ENCODE peak calls at places on chromosomes 5 and 9, in nine cellular contexts. F is colonic mucosa, R is transverse colon, U is OCI-LY7, D is aorta, Q is GM23338, A is endothelial cell of umbilical vein, J is heart right ventricle, N is breast epithelium. E is an unnamed sample.

GRCh38 chr9:40884072-40884901 is 244.2 kb downstream of the FOXD4L6 start:
- DNase-seq in F (no peak), R (no peak), U (no peak), D (peak; percentile 48), Q (no peak), A (no peak), J (no peak), N (no peak), E (peak; percentile 37)

GRCh38 chr5:150073086-150073625 is 13.2 kb downstream of the CSF1R start:
- DNase-seq in F (no peak), R (peak; percentile 4), U (no peak), D (no peak), Q (no peak), A (no peak), J (peak; percentile 5), N (no peak), E (peak; percentile 46)

GRCh38 chr9:1238407-1238806 is 188.2 kb downstream of the DMRT2 start:
- DNase-seq in F (no peak), R (no peak), U (no peak), D (no peak), Q (no peak), A (no peak), J (no peak), N (no peak), E (no peak)

GRCh38 chr5:160198886-160199409 is 30.4 kb upstream of the FABP6 start:
- DNase-seq in F (no peak), R (no peak), U (no peak), D (peak; percentile 26), Q (peak; percentile 20), A (no peak), J (no peak), N (no peak), E (no peak)

GRCh38 chr5:96327728-96328127 is 105.3 kb downstream of the PCSK1 start:
- DNase-seq in F (no peak), R (no peak), U (no peak), D (no peak), Q (no peak), A (no peak), J (no peak), N (no peak), E (no peak)

GRCh38 chr5:32170303-32171170 is 3.6 kb downstream of the GOLPH3 start:
- DNase-seq in F (no peak), R (no peak), U (no peak), D (no peak), Q (no peak), A (peak; percentile 41), J (no peak), N (no peak), E (no peak)

GRCh38 chr9:125989524-125990180 is 242.5 kb downstream of the PBX3 start:
- DNase-seq in F (no peak), R (no peak), U (no peak), D (no peak), Q (no peak), A (no peak), J (no peak), N (no peak), E (no peak)

GRCh38 chr5:126594676-126595485 is at the start of gene ALDH7A1:
- DNase-seq in F (peak; percentile 91), R (peak; percentile 90), U (no peak), D (peak; percentile 93), Q (peak; percentile 99), A (peak; percentile 96), J (peak; percentile 94), N (peak; percentile 84), E (peak; percentile 95)

GRCh38 chr9:101536938-101537337 is 3.3 kb downstream of the RNF20 start:
- DNase-seq in F (no peak), R (no peak), U (peak; percentile 10), D (no peak), Q (peak; percentile 52), A (peak; percentile 37), J (no peak), N (no peak), E (no peak)

GRCh38 chr5:39209924-39210323 is 9.4 kb downstream of the FYB1 start:
- DNase-seq in F (no peak), R (peak; percentile 57), U (no peak), D (peak; percentile 55), Q (no peak), A (no peak), J (no peak), N (no peak), E (no peak)

GRCh38 chr5:142531977-142532376 is 153.9 kb downstream of the FGF1 start:
- DNase-seq in F (no peak), R (no peak), U (no peak), D (no peak), Q (no peak), A (peak; percentile 33), J (no peak), N (no peak), E (no peak)

GRCh38 chr9:95189230-95190098 is 128.0 kb downstream of the FANCC start:
- DNase-seq in F (no peak), R (no peak), U (no peak), D (peak; percentile 70), Q (no peak), A (peak; percentile 95), J (peak; percentile 84), N (no peak), E (peak; percentile 52)

GRCh38 chr5:35183243-35183955 is 46.9 kb downstream of the PRLR start:
- DNase-seq in F (peak; percentile 59), R (peak; percentile 56), U (peak; percentile 42), D (no peak), Q (peak; percentile 84), A (peak; percentile 4), J (no peak), N (no peak), E (no peak)

GRCh38 chr9:130366888-130367550 is 77.7 kb upstream of the ASS1 start:
- DNase-seq in F (no peak), R (no peak), U (no peak), D (no peak), Q (no peak), A (no peak), J (no peak), N (no peak), E (no peak)

GRCh38 chr5:106314221-106314824 is 1356.4 kb downstream of the EFNA5 start:
- DNase-seq in F (no peak), R (no peak), U (no peak), D (no peak), Q (no peak), A (peak; percentile 92), J (no peak), N (no peak), E (no peak)

GRCh38 chr5:72171667-72172066 is 64.4 kb downstream of the MAP1B start:
- DNase-seq in F (no peak), R (no peak), U (no peak), D (no peak), Q (no peak), A (no peak), J (no peak), N (no peak), E (no peak)

DNA sequence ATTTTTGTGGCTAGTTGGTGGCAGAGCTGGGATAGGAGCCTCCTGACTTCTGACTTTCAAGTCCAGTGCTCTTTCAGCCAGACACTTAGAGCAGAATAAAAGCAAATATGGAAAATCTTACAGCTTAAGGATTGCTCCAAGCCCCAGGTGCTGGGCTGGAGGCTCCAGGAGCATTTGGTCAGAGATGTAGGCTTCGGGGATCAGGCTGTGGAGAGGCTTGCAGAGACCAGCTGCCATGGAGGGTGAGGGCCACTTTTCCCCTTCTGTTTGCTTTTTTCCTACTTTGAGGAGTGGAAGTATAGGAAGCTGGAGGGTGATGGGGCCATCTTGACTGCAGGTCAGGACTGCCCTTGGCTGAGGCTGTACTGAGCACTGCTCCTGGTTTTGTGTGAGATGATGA is 58.9 kb downstream of the RGS3 start:
- DNase-seq in F (no peak), R (no peak), U (no peak), D (no peak), Q (no peak), A (no peak), J (no peak), N (no peak), E (no peak)
- H3K4me3 ChIP-seq in F (no peak overlapping the region), R (no peak overlapping the region), U (peak overlapping the region; percentile 57), D (no peak overlapping the region), Q (no peak overlapping the region), A (no peak overlapping the region), J (no peak overlapping the region), N (no peak overlapping the region), E (no peak overlapping the region)

GRCh38 chr5:158874814-158875213 is 224.9 kb downstream of the EBF1 start:
- DNase-seq in F (no peak), R (no peak), U (no peak), D (no peak), Q (no peak), A (no peak), J (no peak), N (no peak), E (no peak)

GRCh38 chr5:158875272-158875679 is 224.4 kb downstream of the EBF1 start:
- DNase-seq in F (no peak), R (no peak), U (peak; percentile 57), D (no peak), Q (no peak), A (no peak), J (no peak), N (no peak), E (peak; percentile 58)

GRCh38 chr5:158873115-158873514 is 226.6 kb downstream of the EBF1 start:
- DNase-seq in F (no peak), R (no peak), U (no peak), D (no peak), Q (no peak), A (no peak), J (no peak), N (no peak), E (no peak)

GRCh38 chr5:158876263-158876942 is 223.3 kb downstream of the EBF1 start:
- DNase-seq in F (no peak), R (no peak), U (peak; percentile 81), D (no peak), Q (no peak), A (no peak), J (no peak), N (no peak), E (no peak)

GRCh38 chr5:158874343-158874742 is 225.4 kb downstream of the EBF1 start:
- DNase-seq in F (no peak), R (no peak), U (no peak), D (no peak), Q (no peak), A (no peak), J (no peak), N (no peak), E (no peak)
- H3K27ac ChIP-seq in F (no peak overlapping the region), R (no peak overlapping the region), U (peak overlapping the region; percentile 92), D (no peak overlapping the region), Q (no peak overlapping the region), A (no peak overlapping the region), J (no peak overlapping the region), N (no peak overlapping the region), E (no peak overlapping the region)

GRCh38 chr9:132672413-132672690 is 2.1 kb downstream of the GTF3C4 start:
- DNase-seq in F (no peak), R (no peak), U (no peak), D (no peak), Q (no peak), A (peak; percentile 49), J (no peak), N (no peak), E (no peak)
- H3K4me3 ChIP-seq in F (no peak overlapping the region), R (no peak overlapping the region), U (peak overlapping the region; percentile 96), D (no peak overlapping the region), Q (peak overlapping the region; percentile 59), A (peak overlapping the region; percentile 78), J (peak overlapping the region; percentile 71), N (no peak overlapping the region), E (no peak overlapping the region)

GRCh38 chr9:131517761-131518190 is 13.3 kb downstream of the UCK1 start:
- DNase-seq in F (no peak), R (no peak), U (no peak), D (no peak), Q (no peak), A (no peak), J (peak; percentile 62), N (no peak), E (no peak)
- H3K27ac ChIP-seq in F (no peak overlapping the region), R (no peak overlapping the region), U (no peak overlapping the region), D (no peak overlapping the region), Q (no peak overlapping the region), A (no peak overlapping the region), J (peak overlapping the region; percentile 70), N (no peak overlapping the region), E (no peak overlapping the region)

GRCh38 chr5:115634343-115635132 is 8.7 kb upstream of the TMED7 start:
- DNase-seq in F (peak; percentile 93), R (peak; percentile 93), U (peak; percentile 86), D (peak; percentile 93), Q (peak; percentile 96), A (peak; percentile 78), J (peak; percentile 88), N (peak; percentile 85), E (peak; percentile 91)
- H3K4me3 ChIP-seq in F (peak overlapping the region; percentile 19), R (no peak overlapping the region), U (peak overlapping the region; percentile 15), D (peak overlapping the region; percentile 60), Q (peak overlapping the region; percentile 38), A (peak overlapping the region; percentile 55), J (peak overlapping the region; percentile 56), N (peak overlapping the region; percentile 45), E (peak overlapping the region; percentile 23)

E was measured in SJSA1.